ENCODE peak calls at places on chromosome 4, in eight cellular contexts. S is activated T-cell treated with anti-CD3 and anti-CD28 coated beads for 48 hours, V is neural progenitor cell, L is SJSA1, X is mucosa of descending colon, E is fibroblast of the conjunctiva, C is GDM1, H is H9. Z is an unnamed sample.

GRCh38 chr4:88211473-88212252 is 53.2 kb upstream of the ABCG2 start:
- DNase-seq in S (no peak), V (peak; percentile 63), L (no peak), X (no peak), E (no peak), C (peak; percentile 20), H (no peak), Z (no peak)

GRCh38 chr4:4864443-4864939 is 5.0 kb downstream of the MSX1 start:
- DNase-seq in S (no peak), V (peak; percentile 49), L (no peak), X (no peak), E (no peak), C (no peak), H (no peak), Z (no peak)

GRCh38 chr4:102981005-102981404 is 38.5 kb downstream of the SLC9B1 start:
- DNase-seq in S (no peak), V (no peak), L (no peak), X (no peak), E (no peak), C (no peak), H (no peak), Z (no peak)

GRCh38 chr4:61638600-61638999 is 438.5 kb downstream of the ADGRL3 start:
- DNase-seq in S (no peak), V (no peak), L (no peak), X (no peak), E (no peak), C (no peak), H (no peak), Z (no peak)

GRCh38 chr4:187235456-187236170 is 512.0 kb upstream of the FAT1 start:
- DNase-seq in S (no peak), V (peak; percentile 31), L (no peak), X (no peak), E (no peak), C (no peak), H (no peak), Z (no peak)

GRCh38 chr4:148030486-148030885 is 298.6 kb downstream of the ARHGAP10 start:
- DNase-seq in S (no peak), V (no peak), L (no peak), X (no peak), E (peak; percentile 86), C (no peak), H (no peak), Z (no peak)

GRCh38 chr4:69601065-69601464 is 38.4 kb downstream of the UGT2A2 start:
- DNase-seq in S (no peak), V (no peak), L (no peak), X (peak; percentile 15), E (no peak), C (no peak), H (peak; percentile 38), Z (no peak)

GRCh38 chr4:18171896-18172295 is 150.3 kb upstream of the LCORL start:
- DNase-seq in S (no peak), V (no peak), L (no peak), X (no peak), E (no peak), C (no peak), H (no peak), Z (no peak)

GRCh38 chr4:172202480-172203076 is 389.4 kb downstream of the GALNTL6 start:
- DNase-seq in S (no peak), V (peak; percentile 58), L (no peak), X (no peak), E (peak; percentile 14), C (peak; percentile 31), H (no peak), Z (no peak)

GRCh38 chr4:51831133-51831532 is 11.8 kb upstream of the DCUN1D4 start:
- DNase-seq in S (peak; percentile 31), V (peak; percentile 81), L (no peak), X (peak; percentile 84), E (no peak), C (no peak), H (peak; percentile 67), Z (no peak)

GRCh38 chr4:68369474-68369805 is 19.6 kb upstream of the YTHDC1 start:
- DNase-seq in S (no peak), V (no peak), L (peak; percentile 71), X (no peak), E (no peak), C (no peak), H (no peak), Z (no peak)

GRCh38 chr4:182829196-182829595 is 88.0 kb downstream of the DCTD start:
- DNase-seq in S (no peak), V (no peak), L (no peak), X (no peak), E (no peak), C (no peak), H (no peak), Z (no peak)

GRCh38 chr4:6179362-6179761 is 21.0 kb downstream of the JAKMIP1 start:
- DNase-seq in S (no peak), V (no peak), L (no peak), X (no peak), E (no peak), C (no peak), H (no peak), Z (no peak)

GRCh38 chr4:81565137-81565870 is 93.6 kb upstream of the RASGEF1B start:
- DNase-seq in S (no peak), V (peak; percentile 34), L (no peak), X (peak; percentile 78), E (no peak), C (no peak), H (no peak), Z (peak; percentile 16)

GRCh38 chr4:129239088-129239487 is 143.1 kb downstream of the C4orf33 start:
- DNase-seq in S (no peak), V (no peak), L (no peak), X (no peak), E (peak; percentile 47), C (no peak), H (no peak), Z (no peak)

GRCh38 chr4:26896636-26897035 is 36.0 kb downstream of the STIM2 start:
- DNase-seq in S (no peak), V (no peak), L (no peak), X (no peak), E (no peak), C (no peak), H (no peak), Z (no peak)

GRCh38 chr4:151218343-151218742 is 58.6 kb upstream of the PRSS48 start:
- DNase-seq in S (no peak), V (no peak), L (no peak), X (no peak), E (no peak), C (no peak), H (no peak), Z (no peak)

GRCh38 chr4:13170131-13170530 is 314.0 kb downstream of the RAB28 start:
- DNase-seq in S (no peak), V (peak; percentile 11), L (no peak), X (no peak), E (no peak), C (no peak), H (no peak), Z (no peak)

GRCh38 chr4:16616981-16617380 is 281.5 kb downstream of the LDB2 start:
- DNase-seq in S (no peak), V (no peak), L (no peak), X (no peak), E (no peak), C (no peak), H (no peak), Z (no peak)

GRCh38 chr4:87806520-87806919 is 7.2 kb downstream of the IBSP start:
- DNase-seq in S (no peak), V (no peak), L (no peak), X (no peak), E (no peak), C (no peak), H (no peak), Z (no peak)

GRCh38 chr4:39255916-39256315 is 73.6 kb downstream of the WDR19 start:
- DNase-seq in S (no peak), V (no peak), L (no peak), X (no peak), E (no peak), C (no peak), H (no peak), Z (no peak)

GRCh38 chr4:170190265-170190664 is 100.5 kb upstream of the AADAT start:
- DNase-seq in S (no peak), V (no peak), L (no peak), X (no peak), E (no peak), C (no peak), H (no peak), Z (no peak)

GRCh38 chr4:54032558-54033135 is 31.8 kb downstream of the CHIC2 start:
- DNase-seq in S (no peak), V (no peak), L (no peak), X (no peak), E (no peak), C (no peak), H (no peak), Z (no peak)

GRCh38 chr4:138050601-138051000 is 191.5 kb downstream of the SLC7A11 start:
- DNase-seq in S (no peak), V (peak; percentile 83), L (no peak), X (no peak), E (no peak), C (no peak), H (peak; percentile 59), Z (no peak)

GRCh38 chr4:121073672-121074386 is 1.5 kb upstream of the NDNF start:
- DNase-seq in S (no peak), V (no peak), L (no peak), X (peak; percentile 49), E (no peak), C (no peak), H (no peak), Z (no peak)

GRCh38 chr4:158314756-158315487 is 104.6 kb downstream of the TMEM144 start:
- DNase-seq in S (no peak), V (no peak), L (peak; percentile 51), X (no peak), E (peak; percentile 95), C (no peak), H (no peak), Z (no peak)

GRCh38 chr4:74092957-74093356 is 6.0 kb downstream of the CXCL2 start:
- DNase-seq in S (no peak), V (no peak), L (no peak), X (no peak), E (no peak), C (no peak), H (no peak), Z (no peak)

GRCh38 chr4:89558147-89558546 is 250.5 kb upstream of the GPRIN3 start:
- DNase-seq in S (no peak), V (peak; percentile 25), L (no peak), X (no peak), E (no peak), C (no peak), H (peak; percentile 35), Z (no peak)

GRCh38 chr4:10050171-10051120 is 29.1 kb upstream of the SLC2A9 start:
- DNase-seq in S (no peak), V (no peak), L (no peak), X (no peak), E (no peak), C (no peak), H (no peak), Z (no peak)

GRCh38 chr4:120446051-120446567 is 379.5 kb upstream of the MAD2L1 start:
- DNase-seq in S (no peak), V (no peak), L (no peak), X (no peak), E (no peak), C (no peak), H (no peak), Z (no peak)

GRCh38 chr4:148235809-148236208 is 206.4 kb downstream of the NR3C2 start:
- DNase-seq in S (no peak), V (no peak), L (no peak), X (no peak), E (no peak), C (no peak), H (no peak), Z (no peak)

GRCh38 chr4:95833652-95834276 is 6.1 kb upstream of the PDHA2 start:
- DNase-seq in S (no peak), V (no peak), L (no peak), X (no peak), E (no peak), C (no peak), H (no peak), Z (no peak)